ENCODE peak calls at places on chromosomes 13 and 19, in four cellular contexts. U is aorta; H is tibial nerve; K is CD8-positive, alpha-beta T cell. Y is an unnamed sample. For H3K36me3, H3K4me1 and H3K9me3, the result is how much of the 10 kb centered on the place peaks cover.

GRCh38 chr19:861756-862528 is 2.5 kb downstream of the CFD start:
- DNase-seq in U (no peak), H (no peak), K (peak), Y (peak)

GRCh38 chr19:32201661-32202060 is 143.7 kb upstream of the ZNF507 start:
- DNase-seq in U (peak), H (no peak), K (no peak), Y (no peak)

GRCh38 chr19:39409886-39410619 is 2.4 kb upstream of the PLEKHG2 start:
- DNase-seq in U (peak), H (peak), K (peak), Y (peak)

GRCh38 chr19:14138576-14139265 is 2.3 kb upstream of the ASF1B start:
- DNase-seq in U (no peak), H (no peak), K (no peak), Y (peak)

GRCh38 chr13:28467034-28467433 is 27.9 kb downstream of the FLT1 start:
- DNase-seq in U (no peak), H (no peak), K (no peak), Y (no peak)

GRCh38 chr13:109180905-109181425 is 551.6 kb downstream of the MYO16 start:
- DNase-seq in U (no peak), H (no peak), K (no peak), Y (peak)

GRCh38 chr13:104011505-104012270 is 945.5 kb upstream of the SLC10A2 start:
- DNase-seq in U (no peak), H (no peak), K (no peak), Y (peak)

GRCh38 chr13:26653310-26653709 is 95.8 kb downstream of the WASF3 start:
- DNase-seq in U (no peak), H (no peak), K (no peak), Y (no peak)

GRCh38 chr19:35000647-35001501 is 751 bp downstream of the GRAMD1A start:
- DNase-seq in U (no peak), H (no peak), K (peak), Y (peak)

GRCh38 chr13:106640515-106640914 is 72.6 kb upstream of the ARGLU1 start:
- DNase-seq in U (no peak), H (no peak), K (no peak), Y (no peak)

GRCh38 chr19:48194041-48194871 is 23.8 kb downstream of the ZSWIM9 start:
- DNase-seq in U (peak), H (no peak), K (no peak), Y (peak)

GRCh38 chr13:103961129-103961528 is 894.9 kb upstream of the SLC10A2 start:
- DNase-seq in U (no peak), H (no peak), K (no peak), Y (no peak)

GRCh38 chr19:10577951-10578350 is 9.2 kb downstream of the AP1M2 start:
- DNase-seq in U (no peak), H (no peak), K (no peak), Y (no peak)

GRCh38 chr19:35146746-35147466 is 3.9 kb downstream of the FXYD7 start:
- DNase-seq in U (no peak), H (no peak), K (no peak), Y (no peak)

GRCh38 chr13:74990992-74991391 is 491.0 kb downstream of the TBC1D4 start:
- DNase-seq in U (no peak), H (no peak), K (no peak), Y (no peak)

GRCh38 chr19:14979498-14980255 is at the start of gene SLC1A6:
- DNase-seq in U (no peak), H (no peak), K (no peak), Y (peak)

GRCh38 chr19:19464339-19465098 is 50.8 kb downstream of the TSSK6 start:
- DNase-seq in U (no peak), H (no peak), K (no peak), Y (peak)

GRCh38 chr13:111361873-111362648 is 41.6 kb downstream of the TEX29 start:
- DNase-seq in U (peak), H (no peak), K (no peak), Y (no peak)

GRCh38 chr19:2250765-2251576 is 1.8 kb downstream of the AMH start:
- DNase-seq in U (no peak), H (no peak), K (peak), Y (no peak)

GRCh38 chr19:39542198-39542597 is 2.2 kb upstream of the EID2 start:
- DNase-seq in U (no peak), H (no peak), K (no peak), Y (no peak)

GRCh38 chr13:69947577-69947976 is 160.0 kb upstream of the ATXN8OS start:
- DNase-seq in U (no peak), H (no peak), K (no peak), Y (no peak)

GRCh38 chr13:51396352-51396751 is 56.5 kb downstream of the INTS6 start:
- DNase-seq in U (no peak), H (no peak), K (no peak), Y (no peak)

GRCh38 chr13:43180837-43181236 is 157.5 kb downstream of the DNAJC15 start:
- DNase-seq in U (no peak), H (no peak), K (no peak), Y (no peak)

GRCh38 chr13:80399340-80400163 is 58.6 kb upstream of the SPRY2 start:
- DNase-seq in U (no peak), H (no peak), K (no peak), Y (no peak)

GRCh38 chr13:77381059-77381458 is 54.2 kb upstream of the MYCBP2 start:
- DNase-seq in U (no peak), H (no peak), K (no peak), Y (no peak)

GRCh38 chr19:7533281-7533819 is 2.2 kb upstream of the PNPLA6 start:
- DNase-seq in U (peak), H (peak), K (no peak), Y (no peak)

GRCh38 chr13:50979187-50979586 is 69.6 kb downstream of the RNASEH2B start:
- DNase-seq in U (no peak), H (no peak), K (no peak), Y (no peak)

GRCh38 chr13:114067381-114067885 is 65.0 kb downstream of the RASA3 start:
- DNase-seq in U (peak), H (peak), K (peak), Y (no peak)

GRCh38 chr13:39283062-39283461 is 244.8 kb downstream of the NHLRC3 start:
- DNase-seq in U (no peak), H (no peak), K (no peak), Y (no peak)

GRCh38 chr13:94917814-94918213 is 205.5 kb upstream of the SOX21 start:
- DNase-seq in U (no peak), H (no peak), K (no peak), Y (peak)

GRCh38 chr13:71218960-71219359 is 648.0 kb downstream of the DACH1 start:
- DNase-seq in U (no peak), H (no peak), K (no peak), Y (no peak)

GRCh38 chr13:33312150-33312908 is 26.8 kb upstream of the STARD13 start:
- DNase-seq in U (no peak), H (no peak), K (no peak), Y (peak)

GRCh38 chr13:24716446-24716845 is 36.2 kb downstream of the ATP12A start:
- DNase-seq in U (no peak), H (no peak), K (no peak), Y (no peak)

GRCh38 chr19:50723069-50723468 is at the start of gene CLEC11A:
- DNase-seq in U (no peak), H (no peak), K (no peak), Y (no peak)

GRCh38 chr19:14072535-14073231 is at the start of gene MISP3:
- DNase-seq in U (no peak), H (no peak), K (no peak), Y (peak)

GRCh38 chr13:40528881-40529280 is 137.6 kb downstream of the FOXO1 start:
- DNase-seq in U (no peak), H (no peak), K (no peak), Y (no peak)

GRCh38 chr13:99800951-99801350 is 170.6 kb downstream of the ZIC5 start:
- DNase-seq in U (no peak), H (no peak), K (no peak), Y (no peak)

GRCh38 chr13:72692884-72693514 is 34.4 kb downstream of the MZT1 start:
- DNase-seq in U (no peak), H (no peak), K (no peak), Y (no peak)

GRCh38 chr19:53374743-53375142 is 9.2 kb downstream of the ZNF525 start:
- DNase-seq in U (no peak), H (no peak), K (no peak), Y (no peak)

GRCh38 chr19:53374288-53374687 is 8.8 kb downstream of the ZNF525 start:
- DNase-seq in U (no peak), H (no peak), K (no peak), Y (no peak)

GRCh38 chr19:53372196-53372595 is 6.7 kb downstream of the ZNF525 start:
- DNase-seq in U (no peak), H (no peak), K (no peak), Y (no peak)
- H3K36me3 ChIP-seq in U (under half), H (half or more), K (under half), Y (under half)

DNA sequence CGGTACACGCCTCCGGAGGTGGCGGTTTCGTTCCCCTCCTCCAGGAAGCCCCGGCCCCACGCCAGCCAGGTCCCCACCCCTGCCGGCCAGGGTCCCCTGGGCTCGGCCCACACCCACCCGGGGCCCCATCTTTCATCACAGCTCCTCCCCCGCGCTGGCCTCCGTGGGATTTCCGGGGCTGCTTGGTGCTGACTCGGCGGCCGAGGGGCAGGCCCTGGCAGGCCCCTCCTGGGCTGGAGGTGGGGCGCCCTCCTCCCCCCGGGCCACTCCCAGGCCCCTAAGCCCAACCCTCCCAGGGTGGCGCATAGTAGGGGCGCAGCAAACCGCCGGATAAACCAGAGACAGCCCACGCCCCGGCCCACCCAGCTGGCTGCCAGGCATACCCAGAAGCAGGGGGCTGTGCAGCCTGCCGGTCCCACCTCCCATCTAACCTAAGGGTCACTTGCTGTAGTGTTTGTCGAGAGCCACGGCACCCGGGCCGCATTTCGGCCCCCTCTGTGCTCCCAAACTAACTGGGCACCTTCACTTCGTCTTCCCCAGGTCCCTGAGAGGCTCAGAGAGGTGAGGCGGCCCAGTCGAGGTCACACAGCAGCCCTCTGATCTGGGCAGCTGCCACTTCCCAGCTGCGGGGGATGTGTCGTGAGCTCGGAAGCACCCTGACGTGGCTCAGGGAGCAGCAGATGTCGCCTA is 6.6 kb downstream of the ZBTB7A start:
- DNase-seq in U (peak), H (peak), K (peak), Y (no peak)
- H3K4me1 ChIP-seq in U (under half), H (half or more), K (half or more), Y (under half)

GRCh38 chr19:52211926-52212571 is 22.2 kb downstream of the PPP2R1A start:
- DNase-seq in U (peak), H (no peak), K (no peak), Y (no peak)
- H3K9me3 ChIP-seq in U (under half), H (under half), K (under half), Y (under half)

GRCh38 chr13:84567848-84568247 is 685.6 kb upstream of the SLITRK1 start:
- DNase-seq in U (no peak), H (no peak), K (no peak), Y (no peak)

GRCh38 chr13:84563611-84564010 is 681.3 kb upstream of the SLITRK1 start:
- DNase-seq in U (no peak), H (no peak), K (no peak), Y (no peak)
- H3K36me3 ChIP-seq in U (under half), H (under half), K (under half), Y (under half)

GRCh38 chr13:46659413-46660065 is 106.6 kb downstream of the LRCH1 start:
- DNase-seq in U (no peak), H (no peak), K (no peak), Y (no peak)
- H3K4me1 ChIP-seq in U (under half), H (under half), K (under half), Y (under half)

DNA sequence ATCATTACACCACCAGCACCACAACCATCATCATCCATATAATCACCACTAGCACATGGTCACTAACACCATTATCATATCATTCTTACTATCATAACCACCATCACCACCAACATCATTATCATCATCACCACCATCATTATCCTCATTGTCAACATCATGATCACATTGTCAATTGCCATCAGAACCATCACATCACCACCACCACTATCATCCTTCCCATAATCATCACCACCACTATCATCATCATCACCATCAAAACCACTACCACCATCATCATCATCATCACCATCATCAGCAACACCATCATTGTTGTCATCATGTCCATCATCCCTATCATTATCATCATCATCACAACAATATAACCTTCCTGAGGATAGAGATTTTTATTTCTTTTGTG is 58.1 kb downstream of the MBD3L1 start:
- DNase-seq in U (no peak), H (no peak), K (no peak), Y (no peak)
- H3K9me3 ChIP-seq in U (under half), H (under half), K (under half), Y (under half)

DNA sequence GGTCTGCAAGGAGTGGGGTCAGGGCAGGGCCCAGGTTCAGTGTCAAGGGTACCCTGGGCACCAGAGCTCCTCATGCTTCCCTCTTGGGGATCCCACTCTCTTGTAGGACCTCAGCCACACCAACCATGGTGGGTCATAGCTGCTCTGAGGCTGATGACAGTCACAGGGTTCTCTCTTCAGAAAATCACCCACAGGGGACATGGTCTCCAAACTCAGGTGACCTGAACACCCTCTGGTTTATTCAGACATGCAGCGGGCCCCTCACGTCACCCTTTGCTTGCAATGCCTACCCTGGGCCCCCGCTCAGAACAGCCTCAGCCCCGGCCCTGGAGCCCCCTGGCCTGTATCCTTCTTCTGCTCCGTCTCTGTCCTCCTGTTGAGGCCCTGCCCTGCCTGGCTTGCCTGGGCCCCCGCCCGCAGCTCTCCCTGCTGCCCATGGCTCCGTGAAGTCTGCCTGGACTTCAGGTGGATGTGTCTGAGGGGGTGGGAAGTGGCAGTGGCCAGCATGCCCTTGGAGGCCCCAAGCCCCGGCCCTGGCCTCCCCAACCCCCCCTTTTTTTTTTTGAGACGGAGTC is 20.4 kb downstream of the CHERP start:
- DNase-seq in U (no peak), H (no peak), K (no peak), Y (no peak)
- H3K36me3 ChIP-seq in U (under half), H (half or more), K (half or more), Y (half or more)